ENCODE peak calls at places on chromosomes 7 and 10, in nine cellular contexts. One of them, this sample, is unnamed.

GRCh38 chr10:92727141-92727540 is 37.4 kb downstream of the HHEX start:
- DNase-seq in esophagus muscularis mucosa: no peak
- DNase-seq in suprapubic skin: no peak
- DNase-seq in K562: no peak
- DNase-seq in PC-9: no peak
- DNase-seq in upper lobe of right lung: no peak
- DNase-seq in CD8-positive, alpha-beta memory T cell: no peak
- DNase-seq in cardiac muscle cell: no peak
- DNase-seq in mucosa of descending colon: no peak
- DNase-seq in this sample: no peak

GRCh38 chr10:74880041-74880440 is 53.6 kb downstream of the KAT6B start:
- DNase-seq in PC-9: no peak
- DNase-seq in CD8-positive, alpha-beta memory T cell: no peak
- DNase-seq in esophagus muscularis mucosa: no peak
- DNase-seq in upper lobe of right lung: no peak
- DNase-seq in cardiac muscle cell: no peak
- DNase-seq in suprapubic skin: no peak
- DNase-seq in K562: no peak
- DNase-seq in mucosa of descending colon: no peak
- DNase-seq in this sample: no peak

GRCh38 chr7:5248201-5248885 is 34.4 kb upstream of the SLC29A4 start:
- DNase-seq in upper lobe of right lung: no peak
- DNase-seq in esophagus muscularis mucosa: no peak
- DNase-seq in suprapubic skin: no peak
- DNase-seq in mucosa of descending colon: peak; percentile 64
- DNase-seq in K562: peak; percentile 36
- DNase-seq in cardiac muscle cell: no peak
- DNase-seq in CD8-positive, alpha-beta memory T cell: no peak
- DNase-seq in PC-9: no peak
- DNase-seq in this sample: no peak

GRCh38 chr10:124285587-124286527 is 132.9 kb downstream of the OAT start:
- DNase-seq in K562: no peak
- DNase-seq in suprapubic skin: peak; percentile 14
- DNase-seq in esophagus muscularis mucosa: no peak
- DNase-seq in cardiac muscle cell: no peak
- DNase-seq in upper lobe of right lung: peak; percentile 31
- DNase-seq in mucosa of descending colon: no peak
- DNase-seq in CD8-positive, alpha-beta memory T cell: no peak
- DNase-seq in PC-9: no peak
- DNase-seq in this sample: no peak

GRCh38 chr7:138579136-138579535 is 119.1 kb downstream of the TRIM24 start:
- DNase-seq in esophagus muscularis mucosa: no peak
- DNase-seq in suprapubic skin: no peak
- DNase-seq in PC-9: no peak
- DNase-seq in K562: no peak
- DNase-seq in CD8-positive, alpha-beta memory T cell: no peak
- DNase-seq in upper lobe of right lung: no peak
- DNase-seq in cardiac muscle cell: no peak
- DNase-seq in mucosa of descending colon: no peak
- DNase-seq in this sample: no peak

GRCh38 chr7:115618676-115619075 is 411.9 kb downstream of the TFEC start:
- DNase-seq in K562: no peak
- DNase-seq in CD8-positive, alpha-beta memory T cell: no peak
- DNase-seq in mucosa of descending colon: no peak
- DNase-seq in esophagus muscularis mucosa: no peak
- DNase-seq in PC-9: no peak
- DNase-seq in cardiac muscle cell: no peak
- DNase-seq in suprapubic skin: no peak
- DNase-seq in upper lobe of right lung: no peak
- DNase-seq in this sample: no peak

GRCh38 chr7:123494193-123494796 is 40.1 kb downstream of the IQUB start:
- DNase-seq in suprapubic skin: no peak
- DNase-seq in esophagus muscularis mucosa: no peak
- DNase-seq in K562: peak; percentile 52
- DNase-seq in CD8-positive, alpha-beta memory T cell: no peak
- DNase-seq in upper lobe of right lung: no peak
- DNase-seq in PC-9: no peak
- DNase-seq in mucosa of descending colon: no peak
- DNase-seq in cardiac muscle cell: peak; percentile 38
- DNase-seq in this sample: no peak

GRCh38 chr7:67856046-67856445 is 859.4 kb downstream of the TYW1 start:
- DNase-seq in upper lobe of right lung: no peak
- DNase-seq in esophagus muscularis mucosa: no peak
- DNase-seq in mucosa of descending colon: no peak
- DNase-seq in suprapubic skin: no peak
- DNase-seq in CD8-positive, alpha-beta memory T cell: no peak
- DNase-seq in K562: no peak
- DNase-seq in cardiac muscle cell: no peak
- DNase-seq in PC-9: no peak
- DNase-seq in this sample: no peak

GRCh38 chr10:1551636-1552338 is 185.5 kb downstream of the ADARB2 start:
- DNase-seq in mucosa of descending colon: no peak
- DNase-seq in PC-9: no peak
- DNase-seq in K562: no peak
- DNase-seq in esophagus muscularis mucosa: no peak
- DNase-seq in upper lobe of right lung: peak; percentile 42
- DNase-seq in suprapubic skin: peak; percentile 32
- DNase-seq in cardiac muscle cell: peak; percentile 45
- DNase-seq in CD8-positive, alpha-beta memory T cell: no peak
- DNase-seq in this sample: no peak

GRCh38 chr10:85642421-85643170 is 724.0 kb downstream of the GRID1 start:
- DNase-seq in upper lobe of right lung: no peak
- DNase-seq in cardiac muscle cell: no peak
- DNase-seq in mucosa of descending colon: no peak
- DNase-seq in esophagus muscularis mucosa: no peak
- DNase-seq in K562: no peak
- DNase-seq in suprapubic skin: no peak
- DNase-seq in CD8-positive, alpha-beta memory T cell: no peak
- DNase-seq in PC-9: peak; percentile 94
- DNase-seq in this sample: no peak

GRCh38 chr10:90947025-90947960 is 26.4 kb upstream of the ANKRD1 start:
- DNase-seq in CD8-positive, alpha-beta memory T cell: no peak
- DNase-seq in suprapubic skin: no peak
- DNase-seq in K562: no peak
- DNase-seq in upper lobe of right lung: no peak
- DNase-seq in esophagus muscularis mucosa: peak; percentile 47
- DNase-seq in mucosa of descending colon: no peak
- DNase-seq in PC-9: no peak
- DNase-seq in cardiac muscle cell: no peak
- DNase-seq in this sample: no peak

GRCh38 chr7:85573849-85574248 is 387.0 kb upstream of the SEMA3D start:
- DNase-seq in suprapubic skin: no peak
- DNase-seq in cardiac muscle cell: no peak
- DNase-seq in K562: no peak
- DNase-seq in CD8-positive, alpha-beta memory T cell: no peak
- DNase-seq in esophagus muscularis mucosa: no peak
- DNase-seq in upper lobe of right lung: no peak
- DNase-seq in mucosa of descending colon: no peak
- DNase-seq in PC-9: no peak
- DNase-seq in this sample: no peak

GRCh38 chr10:34739915-34740314 is 75.2 kb downstream of the PARD3 start:
- DNase-seq in CD8-positive, alpha-beta memory T cell: no peak
- DNase-seq in K562: no peak
- DNase-seq in esophagus muscularis mucosa: peak; percentile 74
- DNase-seq in cardiac muscle cell: peak; percentile 94
- DNase-seq in PC-9: no peak
- DNase-seq in suprapubic skin: no peak
- DNase-seq in upper lobe of right lung: peak; percentile 68
- DNase-seq in mucosa of descending colon: no peak
- DNase-seq in this sample: peak; percentile 78

GRCh38 chr7:55020481-55020871 is 1.7 kb downstream of the EGFR start:
- DNase-seq in esophagus muscularis mucosa: peak; percentile 91
- DNase-seq in cardiac muscle cell: no peak
- DNase-seq in suprapubic skin: peak; percentile 88
- DNase-seq in upper lobe of right lung: peak; percentile 79
- DNase-seq in PC-9: peak; percentile 88
- DNase-seq in K562: no peak
- DNase-seq in mucosa of descending colon: no peak
- DNase-seq in CD8-positive, alpha-beta memory T cell: no peak
- DNase-seq in this sample: no peak

GRCh38 chr10:95458014-95458413 is 103.2 kb downstream of the SORBS1 start:
- DNase-seq in mucosa of descending colon: no peak
- DNase-seq in esophagus muscularis mucosa: no peak
- DNase-seq in suprapubic skin: no peak
- DNase-seq in PC-9: no peak
- DNase-seq in cardiac muscle cell: no peak
- DNase-seq in upper lobe of right lung: no peak
- DNase-seq in K562: no peak
- DNase-seq in CD8-positive, alpha-beta memory T cell: no peak
- DNase-seq in this sample: no peak

GRCh38 chr10:95454356-95454755 is 106.8 kb downstream of the SORBS1 start:
- DNase-seq in esophagus muscularis mucosa: no peak
- DNase-seq in mucosa of descending colon: no peak
- DNase-seq in K562: no peak
- DNase-seq in CD8-positive, alpha-beta memory T cell: no peak
- DNase-seq in suprapubic skin: no peak
- DNase-seq in upper lobe of right lung: no peak
- DNase-seq in cardiac muscle cell: no peak
- DNase-seq in PC-9: no peak
- DNase-seq in this sample: no peak

GRCh38 chr10:95456486-95456885 is 104.7 kb downstream of the SORBS1 start:
- DNase-seq in CD8-positive, alpha-beta memory T cell: no peak
- DNase-seq in esophagus muscularis mucosa: no peak
- DNase-seq in upper lobe of right lung: no peak
- DNase-seq in cardiac muscle cell: no peak
- DNase-seq in PC-9: no peak
- DNase-seq in suprapubic skin: no peak
- DNase-seq in K562: no peak
- DNase-seq in mucosa of descending colon: no peak
- DNase-seq in this sample: no peak

GRCh38 chr10:95457319-95457886 is 103.8 kb downstream of the SORBS1 start:
- DNase-seq in mucosa of descending colon: no peak
- DNase-seq in CD8-positive, alpha-beta memory T cell: no peak
- DNase-seq in K562: no peak
- DNase-seq in suprapubic skin: no peak
- DNase-seq in PC-9: no peak
- DNase-seq in upper lobe of right lung: no peak
- DNase-seq in cardiac muscle cell: no peak
- DNase-seq in esophagus muscularis mucosa: no peak
- DNase-seq in this sample: no peak

DNA sequence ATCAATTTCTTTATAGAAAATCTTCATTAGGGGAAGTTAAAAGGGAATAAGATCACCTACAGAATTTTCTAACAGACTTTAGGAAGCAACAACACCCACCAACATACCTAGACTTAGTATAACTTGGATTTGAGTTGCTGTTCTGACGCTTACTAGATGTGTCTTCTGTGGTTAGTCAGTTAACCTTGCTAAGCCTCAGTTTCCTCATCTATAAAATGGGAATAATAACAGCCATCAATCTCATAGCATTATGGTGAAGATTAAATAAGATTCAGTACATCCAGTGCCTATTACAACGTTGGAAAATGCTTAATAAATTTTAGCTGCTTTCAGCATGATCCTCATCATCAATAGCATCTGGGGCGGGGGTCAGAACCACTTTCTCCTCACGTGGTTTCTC is 106.2 kb downstream of the SORBS1 start:
- DNase-seq in esophagus muscularis mucosa: no peak
- DNase-seq in mucosa of descending colon: no peak
- DNase-seq in upper lobe of right lung: no peak
- DNase-seq in suprapubic skin: no peak
- DNase-seq in cardiac muscle cell: no peak
- DNase-seq in PC-9: no peak
- DNase-seq in K562: no peak
- DNase-seq in CD8-positive, alpha-beta memory T cell: no peak
- DNase-seq in this sample: no peak
- H3K4me1 ChIP-seq in esophagus muscularis mucosa: peaks cover 100% of the 10 kb centered on the region
- H3K4me1 ChIP-seq in mucosa of descending colon: no peaks in the 10 kb centered on the region
- H3K4me1 ChIP-seq in upper lobe of right lung: peaks cover 4% of the 10 kb centered on the region
- H3K4me1 ChIP-seq in suprapubic skin: peaks cover 11% of the 10 kb centered on the region
- H3K4me1 ChIP-seq in cardiac muscle cell: peaks cover 24% of the 10 kb centered on the region
- H3K4me1 ChIP-seq in PC-9: no peaks in the 10 kb centered on the region
- H3K4me1 ChIP-seq in K562: no peaks in the 10 kb centered on the region
- H3K4me1 ChIP-seq in CD8-positive, alpha-beta memory T cell: no peaks in the 10 kb centered on the region
- H3K4me1 ChIP-seq in this sample: peaks cover 17% of the 10 kb centered on the region

GRCh38 chr10:49111320-49111698 is 4.0 kb downstream of the VSTM4 start:
- DNase-seq in CD8-positive, alpha-beta memory T cell: no peak
- DNase-seq in upper lobe of right lung: no peak
- DNase-seq in cardiac muscle cell: no peak
- DNase-seq in suprapubic skin: no peak
- DNase-seq in PC-9: no peak
- DNase-seq in esophagus muscularis mucosa: no peak
- DNase-seq in mucosa of descending colon: no peak
- DNase-seq in K562: no peak
- DNase-seq in this sample: no peak

GRCh38 chr10:49108656-49109055 is 6.7 kb downstream of the VSTM4 start:
- DNase-seq in CD8-positive, alpha-beta memory T cell: no peak
- DNase-seq in esophagus muscularis mucosa: no peak
- DNase-seq in mucosa of descending colon: no peak
- DNase-seq in PC-9: peak; percentile 2
- DNase-seq in K562: no peak
- DNase-seq in upper lobe of right lung: no peak
- DNase-seq in suprapubic skin: no peak
- DNase-seq in cardiac muscle cell: no peak
- DNase-seq in this sample: peak; percentile 44

GRCh38 chr10:49112098-49112497 is 3.2 kb downstream of the VSTM4 start:
- DNase-seq in upper lobe of right lung: no peak
- DNase-seq in esophagus muscularis mucosa: no peak
- DNase-seq in PC-9: peak; percentile 16
- DNase-seq in suprapubic skin: no peak
- DNase-seq in cardiac muscle cell: no peak
- DNase-seq in mucosa of descending colon: no peak
- DNase-seq in K562: no peak
- DNase-seq in CD8-positive, alpha-beta memory T cell: no peak
- DNase-seq in this sample: no peak

GRCh38 chr10:49107890-49108274 is 7.4 kb downstream of the VSTM4 start:
- DNase-seq in upper lobe of right lung: no peak
- DNase-seq in esophagus muscularis mucosa: no peak
- DNase-seq in cardiac muscle cell: no peak
- DNase-seq in suprapubic skin: no peak
- DNase-seq in PC-9: peak; percentile 19
- DNase-seq in CD8-positive, alpha-beta memory T cell: no peak
- DNase-seq in mucosa of descending colon: no peak
- DNase-seq in K562: no peak
- DNase-seq in this sample: no peak

GRCh38 chr10:49109669-49110335 is 5.5 kb downstream of the VSTM4 start:
- DNase-seq in mucosa of descending colon: peak; percentile 67
- DNase-seq in CD8-positive, alpha-beta memory T cell: no peak
- DNase-seq in cardiac muscle cell: no peak
- DNase-seq in esophagus muscularis mucosa: no peak
- DNase-seq in PC-9: peak; percentile 10
- DNase-seq in suprapubic skin: no peak
- DNase-seq in K562: no peak
- DNase-seq in upper lobe of right lung: no peak
- DNase-seq in this sample: peak; percentile 42
- H3K4me3 ChIP-seq in mucosa of descending colon: no peak overlapping the region
- H3K4me3 ChIP-seq in CD8-positive, alpha-beta memory T cell: no peak overlapping the region
- H3K4me3 ChIP-seq in cardiac muscle cell: no peak overlapping the region
- H3K4me3 ChIP-seq in esophagus muscularis mucosa: no peak overlapping the region
- H3K4me3 ChIP-seq in PC-9: no peak overlapping the region
- H3K4me3 ChIP-seq in suprapubic skin: no peak overlapping the region
- H3K4me3 ChIP-seq in K562: no peak overlapping the region
- H3K4me3 ChIP-seq in upper lobe of right lung: no peak overlapping the region
- H3K4me3 ChIP-seq in this sample: no peak overlapping the region

GRCh38 chr7:50346548-50347497 is 42.3 kb downstream of the IKZF1 start:
- DNase-seq in PC-9: no peak
- DNase-seq in cardiac muscle cell: no peak
- DNase-seq in suprapubic skin: no peak
- DNase-seq in K562: no peak
- DNase-seq in esophagus muscularis mucosa: no peak
- DNase-seq in upper lobe of right lung: no peak
- DNase-seq in CD8-positive, alpha-beta memory T cell: no peak
- DNase-seq in mucosa of descending colon: no peak
- DNase-seq in this sample: no peak
- H3K4me1 ChIP-seq in PC-9: no peaks in the 10 kb centered on the region
- H3K4me1 ChIP-seq in cardiac muscle cell: no peaks in the 10 kb centered on the region
- H3K4me1 ChIP-seq in suprapubic skin: no peaks in the 10 kb centered on the region
- H3K4me1 ChIP-seq in K562: peaks cover 16% of the 10 kb centered on the region
- H3K4me1 ChIP-seq in esophagus muscularis mucosa: no peaks in the 10 kb centered on the region
- H3K4me1 ChIP-seq in upper lobe of right lung: no peaks in the 10 kb centered on the region
- H3K4me1 ChIP-seq in CD8-positive, alpha-beta memory T cell: peaks cover 97% of the 10 kb centered on the region
- H3K4me1 ChIP-seq in mucosa of descending colon: peaks cover 2% of the 10 kb centered on the region
- H3K4me1 ChIP-seq in this sample: peaks cover 6% of the 10 kb centered on the region

GRCh38 chr10:70693619-70694286 is 21.4 kb downstream of the ADAMTS14 start:
- DNase-seq in suprapubic skin: peak; percentile 78
- DNase-seq in PC-9: no peak
- DNase-seq in upper lobe of right lung: no peak
- DNase-seq in mucosa of descending colon: no peak
- DNase-seq in CD8-positive, alpha-beta memory T cell: no peak
- DNase-seq in esophagus muscularis mucosa: no peak
- DNase-seq in cardiac muscle cell: no peak
- DNase-seq in K562: peak; percentile 73
- DNase-seq in this sample: no peak
- H3K4me3 ChIP-seq in suprapubic skin: no peak overlapping the region
- H3K4me3 ChIP-seq in PC-9: no peak overlapping the region
- H3K4me3 ChIP-seq in upper lobe of right lung: no peak overlapping the region
- H3K4me3 ChIP-seq in mucosa of descending colon: no peak overlapping the region
- H3K4me3 ChIP-seq in CD8-positive, alpha-beta memory T cell: no peak overlapping the region
- H3K4me3 ChIP-seq in esophagus muscularis mucosa: no peak overlapping the region
- H3K4me3 ChIP-seq in cardiac muscle cell: no peak overlapping the region
- H3K4me3 ChIP-seq in K562: no peak overlapping the region
- H3K4me3 ChIP-seq in this sample: no peak overlapping the region

This sample was measured in upper lobe of left lung.